ENCODE peak calls at places on chromosomes 7 and 10, in nine cellular contexts. One of them, this sample, is unnamed.

GRCh38 chr7:127396184-127396583 is 3.7 kb upstream of the ZNF800 start:
- DNase-seq in HFF-Myc: no peak
- DNase-seq in NCI-H2029: no peak
- DNase-seq in dorsolateral prefrontal cortex: no peak
- DNase-seq in kidney epithelial cell: no peak
- DNase-seq in EH: no peak
- DNase-seq in cardiac septum: no peak
- DNase-seq in activated CD4-positive, alpha-beta T cell treated with anti-CD3 and anti-CD28 coated beads for 48 hours: peak
- DNase-seq in Daoy: peak
- DNase-seq in this sample: peak

GRCh38 chr10:99531696-99532050 is 1.1 kb upstream of the NKX2-3 start:
- DNase-seq in Daoy: no peak
- DNase-seq in NCI-H2029: no peak
- DNase-seq in cardiac septum: no peak
- DNase-seq in kidney epithelial cell: no peak
- DNase-seq in HFF-Myc: no peak
- DNase-seq in activated CD4-positive, alpha-beta T cell treated with anti-CD3 and anti-CD28 coated beads for 48 hours: no peak
- DNase-seq in EH: no peak
- DNase-seq in dorsolateral prefrontal cortex: no peak
- DNase-seq in this sample: no peak

GRCh38 chr10:1400129-1400865 is 337.0 kb downstream of the ADARB2 start:
- DNase-seq in EH: no peak
- DNase-seq in NCI-H2029: no peak
- DNase-seq in kidney epithelial cell: no peak
- DNase-seq in activated CD4-positive, alpha-beta T cell treated with anti-CD3 and anti-CD28 coated beads for 48 hours: no peak
- DNase-seq in dorsolateral prefrontal cortex: peak
- DNase-seq in Daoy: peak
- DNase-seq in HFF-Myc: no peak
- DNase-seq in cardiac septum: peak
- DNase-seq in this sample: no peak

GRCh38 chr7:44581426-44581906 is 565 bp downstream of the TMED4 start:
- DNase-seq in HFF-Myc: no peak
- DNase-seq in EH: no peak
- DNase-seq in cardiac septum: no peak
- DNase-seq in NCI-H2029: no peak
- DNase-seq in dorsolateral prefrontal cortex: peak
- DNase-seq in Daoy: no peak
- DNase-seq in kidney epithelial cell: no peak
- DNase-seq in activated CD4-positive, alpha-beta T cell treated with anti-CD3 and anti-CD28 coated beads for 48 hours: peak
- DNase-seq in this sample: peak

GRCh38 chr10:34145751-34146150 is 669.3 kb downstream of the PARD3 start:
- DNase-seq in kidney epithelial cell: no peak
- DNase-seq in activated CD4-positive, alpha-beta T cell treated with anti-CD3 and anti-CD28 coated beads for 48 hours: no peak
- DNase-seq in EH: peak
- DNase-seq in cardiac septum: no peak
- DNase-seq in dorsolateral prefrontal cortex: no peak
- DNase-seq in HFF-Myc: no peak
- DNase-seq in Daoy: peak
- DNase-seq in NCI-H2029: no peak
- DNase-seq in this sample: no peak

GRCh38 chr10:4670737-4671136 is 155.3 kb upstream of the AKR1E2 start:
- DNase-seq in Daoy: no peak
- DNase-seq in HFF-Myc: no peak
- DNase-seq in kidney epithelial cell: peak
- DNase-seq in EH: peak
- DNase-seq in activated CD4-positive, alpha-beta T cell treated with anti-CD3 and anti-CD28 coated beads for 48 hours: no peak
- DNase-seq in dorsolateral prefrontal cortex: no peak
- DNase-seq in cardiac septum: no peak
- DNase-seq in NCI-H2029: no peak
- DNase-seq in this sample: no peak

GRCh38 chr10:91190876-91191580 is 29.4 kb upstream of the PCGF5 start:
- DNase-seq in dorsolateral prefrontal cortex: peak
- DNase-seq in HFF-Myc: no peak
- DNase-seq in NCI-H2029: no peak
- DNase-seq in EH: peak
- DNase-seq in kidney epithelial cell: no peak
- DNase-seq in Daoy: peak
- DNase-seq in cardiac septum: no peak
- DNase-seq in activated CD4-positive, alpha-beta T cell treated with anti-CD3 and anti-CD28 coated beads for 48 hours: no peak
- DNase-seq in this sample: no peak

GRCh38 chr10:110802090-110802489 is 69.6 kb upstream of the PDCD4 start:
- DNase-seq in NCI-H2029: no peak
- DNase-seq in dorsolateral prefrontal cortex: no peak
- DNase-seq in Daoy: peak
- DNase-seq in HFF-Myc: peak
- DNase-seq in activated CD4-positive, alpha-beta T cell treated with anti-CD3 and anti-CD28 coated beads for 48 hours: no peak
- DNase-seq in kidney epithelial cell: peak
- DNase-seq in cardiac septum: no peak
- DNase-seq in EH: peak
- DNase-seq in this sample: no peak

GRCh38 chr7:41652265-41652664 is 50.6 kb downstream of the INHBA start:
- DNase-seq in cardiac septum: no peak
- DNase-seq in activated CD4-positive, alpha-beta T cell treated with anti-CD3 and anti-CD28 coated beads for 48 hours: no peak
- DNase-seq in kidney epithelial cell: no peak
- DNase-seq in NCI-H2029: no peak
- DNase-seq in HFF-Myc: peak
- DNase-seq in EH: peak
- DNase-seq in Daoy: no peak
- DNase-seq in dorsolateral prefrontal cortex: no peak
- DNase-seq in this sample: no peak

GRCh38 chr7:43758029-43758860 is at the start of gene BLVRA:
- DNase-seq in EH: peak
- DNase-seq in kidney epithelial cell: no peak
- DNase-seq in Daoy: peak
- DNase-seq in activated CD4-positive, alpha-beta T cell treated with anti-CD3 and anti-CD28 coated beads for 48 hours: peak
- DNase-seq in dorsolateral prefrontal cortex: peak
- DNase-seq in NCI-H2029: no peak
- DNase-seq in cardiac septum: peak
- DNase-seq in HFF-Myc: no peak
- DNase-seq in this sample: peak

GRCh38 chr7:45670227-45670626 is 96.1 kb downstream of the ADCY1 start:
- DNase-seq in dorsolateral prefrontal cortex: no peak
- DNase-seq in HFF-Myc: no peak
- DNase-seq in cardiac septum: peak
- DNase-seq in kidney epithelial cell: no peak
- DNase-seq in EH: no peak
- DNase-seq in Daoy: no peak
- DNase-seq in activated CD4-positive, alpha-beta T cell treated with anti-CD3 and anti-CD28 coated beads for 48 hours: no peak
- DNase-seq in NCI-H2029: no peak
- DNase-seq in this sample: no peak

GRCh38 chr10:13956826-13957225 is 370.1 kb downstream of the PRPF18 start:
- DNase-seq in EH: peak
- DNase-seq in kidney epithelial cell: no peak
- DNase-seq in activated CD4-positive, alpha-beta T cell treated with anti-CD3 and anti-CD28 coated beads for 48 hours: no peak
- DNase-seq in dorsolateral prefrontal cortex: peak
- DNase-seq in Daoy: no peak
- DNase-seq in cardiac septum: no peak
- DNase-seq in NCI-H2029: no peak
- DNase-seq in HFF-Myc: no peak
- DNase-seq in this sample: no peak

GRCh38 chr7:85023066-85023687 is 163.7 kb downstream of the SEMA3D start:
- DNase-seq in EH: peak
- DNase-seq in kidney epithelial cell: no peak
- DNase-seq in HFF-Myc: peak
- DNase-seq in Daoy: peak
- DNase-seq in dorsolateral prefrontal cortex: peak
- DNase-seq in activated CD4-positive, alpha-beta T cell treated with anti-CD3 and anti-CD28 coated beads for 48 hours: peak
- DNase-seq in cardiac septum: no peak
- DNase-seq in NCI-H2029: no peak
- DNase-seq in this sample: peak

GRCh38 chr7:135802697-135803096 is 54.1 kb upstream of the FAM180A start:
- DNase-seq in activated CD4-positive, alpha-beta T cell treated with anti-CD3 and anti-CD28 coated beads for 48 hours: no peak
- DNase-seq in NCI-H2029: no peak
- DNase-seq in HFF-Myc: no peak
- DNase-seq in EH: no peak
- DNase-seq in Daoy: no peak
- DNase-seq in dorsolateral prefrontal cortex: no peak
- DNase-seq in cardiac septum: no peak
- DNase-seq in kidney epithelial cell: no peak
- DNase-seq in this sample: no peak

GRCh38 chr7:24370541-24370940 is 86.6 kb downstream of the NPY start:
- DNase-seq in kidney epithelial cell: no peak
- DNase-seq in cardiac septum: no peak
- DNase-seq in dorsolateral prefrontal cortex: no peak
- DNase-seq in Daoy: no peak
- DNase-seq in activated CD4-positive, alpha-beta T cell treated with anti-CD3 and anti-CD28 coated beads for 48 hours: no peak
- DNase-seq in HFF-Myc: no peak
- DNase-seq in NCI-H2029: no peak
- DNase-seq in EH: no peak
- DNase-seq in this sample: no peak

GRCh38 chr10:119113805-119114732 is 10.2 kb downstream of the DENND10 start:
- DNase-seq in activated CD4-positive, alpha-beta T cell treated with anti-CD3 and anti-CD28 coated beads for 48 hours: no peak
- DNase-seq in Daoy: no peak
- DNase-seq in NCI-H2029: no peak
- DNase-seq in cardiac septum: no peak
- DNase-seq in HFF-Myc: no peak
- DNase-seq in kidney epithelial cell: no peak
- DNase-seq in dorsolateral prefrontal cortex: no peak
- DNase-seq in EH: peak
- DNase-seq in this sample: no peak

GRCh38 chr10:102422586-102423129 is 2.0 kb downstream of the FBXL15 start:
- DNase-seq in EH: peak
- DNase-seq in dorsolateral prefrontal cortex: peak
- DNase-seq in NCI-H2029: peak
- DNase-seq in kidney epithelial cell: no peak
- DNase-seq in Daoy: peak
- DNase-seq in HFF-Myc: no peak
- DNase-seq in activated CD4-positive, alpha-beta T cell treated with anti-CD3 and anti-CD28 coated beads for 48 hours: peak
- DNase-seq in cardiac septum: peak
- DNase-seq in this sample: peak

GRCh38 chr10:36492590-36493510 is 632.5 kb upstream of the ANKRD30A start:
- DNase-seq in activated CD4-positive, alpha-beta T cell treated with anti-CD3 and anti-CD28 coated beads for 48 hours: no peak
- DNase-seq in kidney epithelial cell: no peak
- DNase-seq in EH: peak
- DNase-seq in Daoy: peak
- DNase-seq in HFF-Myc: no peak
- DNase-seq in NCI-H2029: no peak
- DNase-seq in dorsolateral prefrontal cortex: no peak
- DNase-seq in cardiac septum: no peak
- DNase-seq in this sample: no peak

GRCh38 chr7:26078437-26079362 is 73.3 kb upstream of the NFE2L3 start:
- DNase-seq in kidney epithelial cell: peak
- DNase-seq in NCI-H2029: peak
- DNase-seq in activated CD4-positive, alpha-beta T cell treated with anti-CD3 and anti-CD28 coated beads for 48 hours: peak
- DNase-seq in Daoy: peak
- DNase-seq in cardiac septum: no peak
- DNase-seq in EH: peak
- DNase-seq in HFF-Myc: no peak
- DNase-seq in dorsolateral prefrontal cortex: peak
- DNase-seq in this sample: peak

GRCh38 chr10:61456095-61456789 is 3.1 kb upstream of the TMEM26 start:
- DNase-seq in HFF-Myc: no peak
- DNase-seq in cardiac septum: no peak
- DNase-seq in activated CD4-positive, alpha-beta T cell treated with anti-CD3 and anti-CD28 coated beads for 48 hours: no peak
- DNase-seq in dorsolateral prefrontal cortex: no peak
- DNase-seq in Daoy: no peak
- DNase-seq in NCI-H2029: no peak
- DNase-seq in kidney epithelial cell: no peak
- DNase-seq in EH: peak
- DNase-seq in this sample: no peak

GRCh38 chr10:61899997-61900828 is 1.3 kb upstream of the ARID5B start:
- DNase-seq in dorsolateral prefrontal cortex: peak
- DNase-seq in HFF-Myc: peak
- DNase-seq in EH: peak
- DNase-seq in activated CD4-positive, alpha-beta T cell treated with anti-CD3 and anti-CD28 coated beads for 48 hours: peak
- DNase-seq in cardiac septum: no peak
- DNase-seq in NCI-H2029: peak
- DNase-seq in Daoy: peak
- DNase-seq in kidney epithelial cell: no peak
- DNase-seq in this sample: peak

GRCh38 chr10:111706331-111706730 is 477.2 kb downstream of the GPAM start:
- DNase-seq in activated CD4-positive, alpha-beta T cell treated with anti-CD3 and anti-CD28 coated beads for 48 hours: no peak
- DNase-seq in cardiac septum: no peak
- DNase-seq in Daoy: no peak
- DNase-seq in HFF-Myc: no peak
- DNase-seq in kidney epithelial cell: no peak
- DNase-seq in dorsolateral prefrontal cortex: no peak
- DNase-seq in NCI-H2029: no peak
- DNase-seq in EH: no peak
- DNase-seq in this sample: no peak

GRCh38 chr10:132299381-132300336 is 8.1 kb downstream of the STK32C start:
- DNase-seq in cardiac septum: peak
- DNase-seq in kidney epithelial cell: no peak
- DNase-seq in EH: no peak
- DNase-seq in HFF-Myc: no peak
- DNase-seq in Daoy: no peak
- DNase-seq in NCI-H2029: no peak
- DNase-seq in dorsolateral prefrontal cortex: no peak
- DNase-seq in activated CD4-positive, alpha-beta T cell treated with anti-CD3 and anti-CD28 coated beads for 48 hours: no peak
- DNase-seq in this sample: no peak

This sample was measured in KBM-7.